ENCODE peak calls at places on chromosomes 12 and 14, in nine cellular contexts. One of them, this sample, is unnamed.

GRCh38 chr14:100303179-100303578 is 3.1 kb downstream of the SLC25A29 start:
- DNase-seq in stomach: no peak
- DNase-seq in activated CD4-positive, alpha-beta T cell treated with anti-CD3 and anti-CD28 coated beads, Interleukin-2, amount 50 U/mL, for 24 hours: no peak
- DNase-seq in erythroblast: peak; percentile 53
- DNase-seq in NCI-H82: peak; percentile 43
- DNase-seq in posterior cingulate gyrus: no peak
- DNase-seq in Caki2: no peak
- DNase-seq in ELF-1: no peak
- DNase-seq in AG08396: peak; percentile 60
- DNase-seq in this sample: no peak

GRCh38 chr12:42960087-42960527 is 370.6 kb upstream of the PRICKLE1 start:
- DNase-seq in activated CD4-positive, alpha-beta T cell treated with anti-CD3 and anti-CD28 coated beads, Interleukin-2, amount 50 U/mL, for 24 hours: no peak
- DNase-seq in NCI-H82: no peak
- DNase-seq in AG08396: no peak
- DNase-seq in stomach: no peak
- DNase-seq in posterior cingulate gyrus: no peak
- DNase-seq in Caki2: peak; percentile 92
- DNase-seq in ELF-1: no peak
- DNase-seq in erythroblast: no peak
- DNase-seq in this sample: no peak

GRCh38 chr12:98154850-98155249 is 360.5 kb upstream of the TMPO start:
- DNase-seq in stomach: no peak
- DNase-seq in activated CD4-positive, alpha-beta T cell treated with anti-CD3 and anti-CD28 coated beads, Interleukin-2, amount 50 U/mL, for 24 hours: no peak
- DNase-seq in ELF-1: peak; percentile 29
- DNase-seq in erythroblast: peak; percentile 2
- DNase-seq in posterior cingulate gyrus: no peak
- DNase-seq in Caki2: no peak
- DNase-seq in NCI-H82: peak; percentile 70
- DNase-seq in AG08396: no peak
- DNase-seq in this sample: no peak

GRCh38 chr12:50507930-50508329 is 3.1 kb downstream of the DIP2B start:
- DNase-seq in erythroblast: no peak
- DNase-seq in stomach: no peak
- DNase-seq in posterior cingulate gyrus: no peak
- DNase-seq in NCI-H82: no peak
- DNase-seq in ELF-1: peak; percentile 31
- DNase-seq in AG08396: no peak
- DNase-seq in Caki2: no peak
- DNase-seq in activated CD4-positive, alpha-beta T cell treated with anti-CD3 and anti-CD28 coated beads, Interleukin-2, amount 50 U/mL, for 24 hours: no peak
- DNase-seq in this sample: no peak

GRCh38 chr14:70907996-70908917 is 998 bp downstream of the PCNX1 start:
- DNase-seq in ELF-1: peak; percentile 75
- DNase-seq in Caki2: peak; percentile 18
- DNase-seq in activated CD4-positive, alpha-beta T cell treated with anti-CD3 and anti-CD28 coated beads, Interleukin-2, amount 50 U/mL, for 24 hours: peak; percentile 49
- DNase-seq in AG08396: peak; percentile 73
- DNase-seq in NCI-H82: peak; percentile 38
- DNase-seq in stomach: peak; percentile 42
- DNase-seq in posterior cingulate gyrus: peak; percentile 85
- DNase-seq in erythroblast: peak; percentile 32
- DNase-seq in this sample: peak; percentile 43

GRCh38 chr14:56131004-56131864 is 13.0 kb downstream of the PELI2 start:
- DNase-seq in Caki2: no peak
- DNase-seq in posterior cingulate gyrus: no peak
- DNase-seq in erythroblast: no peak
- DNase-seq in AG08396: no peak
- DNase-seq in activated CD4-positive, alpha-beta T cell treated with anti-CD3 and anti-CD28 coated beads, Interleukin-2, amount 50 U/mL, for 24 hours: peak; percentile 30
- DNase-seq in ELF-1: no peak
- DNase-seq in stomach: no peak
- DNase-seq in NCI-H82: peak; percentile 97
- DNase-seq in this sample: no peak

GRCh38 chr12:28374556-28374955 is 184.3 kb downstream of the CCDC91 start:
- DNase-seq in activated CD4-positive, alpha-beta T cell treated with anti-CD3 and anti-CD28 coated beads, Interleukin-2, amount 50 U/mL, for 24 hours: no peak
- DNase-seq in AG08396: peak; percentile 5
- DNase-seq in stomach: no peak
- DNase-seq in posterior cingulate gyrus: no peak
- DNase-seq in Caki2: no peak
- DNase-seq in erythroblast: no peak
- DNase-seq in ELF-1: no peak
- DNase-seq in NCI-H82: no peak
- DNase-seq in this sample: no peak

GRCh38 chr14:100677152-100677924 is 49.4 kb upstream of the DLK1 start:
- DNase-seq in Caki2: no peak
- DNase-seq in activated CD4-positive, alpha-beta T cell treated with anti-CD3 and anti-CD28 coated beads, Interleukin-2, amount 50 U/mL, for 24 hours: no peak
- DNase-seq in stomach: no peak
- DNase-seq in AG08396: no peak
- DNase-seq in posterior cingulate gyrus: no peak
- DNase-seq in erythroblast: peak; percentile 69
- DNase-seq in ELF-1: peak; percentile 94
- DNase-seq in NCI-H82: no peak
- DNase-seq in this sample: no peak

GRCh38 chr12:9319842-9320173 is 111.6 kb upstream of the PZP start:
- DNase-seq in posterior cingulate gyrus: no peak
- DNase-seq in activated CD4-positive, alpha-beta T cell treated with anti-CD3 and anti-CD28 coated beads, Interleukin-2, amount 50 U/mL, for 24 hours: no peak
- DNase-seq in stomach: no peak
- DNase-seq in erythroblast: no peak
- DNase-seq in AG08396: no peak
- DNase-seq in ELF-1: no peak
- DNase-seq in NCI-H82: no peak
- DNase-seq in Caki2: peak; percentile 66
- DNase-seq in this sample: no peak

GRCh38 chr12:40107098-40107802 is 1.4 kb upstream of the SLC2A13 start:
- DNase-seq in ELF-1: peak; percentile 75
- DNase-seq in AG08396: peak; percentile 75
- DNase-seq in posterior cingulate gyrus: peak; percentile 94
- DNase-seq in erythroblast: peak; percentile 90
- DNase-seq in stomach: peak; percentile 95
- DNase-seq in Caki2: peak; percentile 68
- DNase-seq in NCI-H82: peak; percentile 93
- DNase-seq in activated CD4-positive, alpha-beta T cell treated with anti-CD3 and anti-CD28 coated beads, Interleukin-2, amount 50 U/mL, for 24 hours: peak; percentile 87
- DNase-seq in this sample: peak; percentile 87

GRCh38 chr14:97976861-97977260 is 1179.7 kb downstream of the VRK1 start:
- DNase-seq in AG08396: no peak
- DNase-seq in Caki2: no peak
- DNase-seq in ELF-1: no peak
- DNase-seq in activated CD4-positive, alpha-beta T cell treated with anti-CD3 and anti-CD28 coated beads, Interleukin-2, amount 50 U/mL, for 24 hours: no peak
- DNase-seq in stomach: no peak
- DNase-seq in posterior cingulate gyrus: no peak
- DNase-seq in erythroblast: no peak
- DNase-seq in NCI-H82: no peak
- DNase-seq in this sample: no peak

GRCh38 chr12:55515696-55516095 is 23.5 kb downstream of the OR6C68 start:
- DNase-seq in NCI-H82: no peak
- DNase-seq in stomach: no peak
- DNase-seq in posterior cingulate gyrus: no peak
- DNase-seq in AG08396: no peak
- DNase-seq in erythroblast: no peak
- DNase-seq in activated CD4-positive, alpha-beta T cell treated with anti-CD3 and anti-CD28 coated beads, Interleukin-2, amount 50 U/mL, for 24 hours: no peak
- DNase-seq in ELF-1: no peak
- DNase-seq in Caki2: no peak
- DNase-seq in this sample: no peak

GRCh38 chr12:114476159-114476558 is 70.2 kb upstream of the TBX5 start:
- DNase-seq in activated CD4-positive, alpha-beta T cell treated with anti-CD3 and anti-CD28 coated beads, Interleukin-2, amount 50 U/mL, for 24 hours: no peak
- DNase-seq in stomach: no peak
- DNase-seq in NCI-H82: peak; percentile 41
- DNase-seq in ELF-1: peak; percentile 13
- DNase-seq in posterior cingulate gyrus: no peak
- DNase-seq in erythroblast: no peak
- DNase-seq in Caki2: peak; percentile 13
- DNase-seq in AG08396: no peak
- DNase-seq in this sample: no peak

GRCh38 chr14:98120831-98121464 is 1151.0 kb downstream of the BCL11B start:
- DNase-seq in stomach: no peak
- DNase-seq in ELF-1: no peak
- DNase-seq in Caki2: no peak
- DNase-seq in activated CD4-positive, alpha-beta T cell treated with anti-CD3 and anti-CD28 coated beads, Interleukin-2, amount 50 U/mL, for 24 hours: no peak
- DNase-seq in posterior cingulate gyrus: no peak
- DNase-seq in NCI-H82: no peak
- DNase-seq in erythroblast: no peak
- DNase-seq in AG08396: no peak
- DNase-seq in this sample: no peak

GRCh38 chr12:103455020-103455763 is 40.6 kb downstream of the C12orf42 start:
- DNase-seq in NCI-H82: no peak
- DNase-seq in posterior cingulate gyrus: no peak
- DNase-seq in ELF-1: no peak
- DNase-seq in activated CD4-positive, alpha-beta T cell treated with anti-CD3 and anti-CD28 coated beads, Interleukin-2, amount 50 U/mL, for 24 hours: no peak
- DNase-seq in Caki2: no peak
- DNase-seq in stomach: no peak
- DNase-seq in AG08396: no peak
- DNase-seq in erythroblast: no peak
- DNase-seq in this sample: no peak

GRCh38 chr12:44193281-44193680 is 357.4 kb downstream of the TMEM117 start:
- DNase-seq in stomach: no peak
- DNase-seq in posterior cingulate gyrus: no peak
- DNase-seq in ELF-1: peak; percentile 5
- DNase-seq in AG08396: no peak
- DNase-seq in erythroblast: no peak
- DNase-seq in NCI-H82: no peak
- DNase-seq in activated CD4-positive, alpha-beta T cell treated with anti-CD3 and anti-CD28 coated beads, Interleukin-2, amount 50 U/mL, for 24 hours: no peak
- DNase-seq in Caki2: no peak
- DNase-seq in this sample: no peak

GRCh38 chr12:38384816-38385491 is 68.4 kb downstream of the ALG10B start:
- DNase-seq in Caki2: peak; percentile 86
- DNase-seq in activated CD4-positive, alpha-beta T cell treated with anti-CD3 and anti-CD28 coated beads, Interleukin-2, amount 50 U/mL, for 24 hours: no peak
- DNase-seq in stomach: no peak
- DNase-seq in posterior cingulate gyrus: peak; percentile 20
- DNase-seq in AG08396: no peak
- DNase-seq in erythroblast: peak; percentile 3
- DNase-seq in ELF-1: peak; percentile 91
- DNase-seq in NCI-H82: peak; percentile 37
- DNase-seq in this sample: no peak

GRCh38 chr12:52181757-52182156 is 10.1 kb downstream of the KRT80 start:
- DNase-seq in Caki2: no peak
- DNase-seq in AG08396: peak; percentile 77
- DNase-seq in activated CD4-positive, alpha-beta T cell treated with anti-CD3 and anti-CD28 coated beads, Interleukin-2, amount 50 U/mL, for 24 hours: no peak
- DNase-seq in erythroblast: no peak
- DNase-seq in ELF-1: peak; percentile 89
- DNase-seq in stomach: no peak
- DNase-seq in posterior cingulate gyrus: no peak
- DNase-seq in NCI-H82: peak; percentile 44
- DNase-seq in this sample: no peak

GRCh38 chr14:24162083-24162482 is 1.0 kb downstream of the IRF9 start:
- DNase-seq in activated CD4-positive, alpha-beta T cell treated with anti-CD3 and anti-CD28 coated beads, Interleukin-2, amount 50 U/mL, for 24 hours: no peak
- DNase-seq in NCI-H82: no peak
- DNase-seq in stomach: no peak
- DNase-seq in ELF-1: no peak
- DNase-seq in AG08396: peak; percentile 57
- DNase-seq in Caki2: no peak
- DNase-seq in erythroblast: peak; percentile 43
- DNase-seq in posterior cingulate gyrus: peak; percentile 70
- DNase-seq in this sample: no peak

GRCh38 chr14:103027451-103027850 is 29.9 kb downstream of the CDC42BPB start:
- DNase-seq in stomach: no peak
- DNase-seq in activated CD4-positive, alpha-beta T cell treated with anti-CD3 and anti-CD28 coated beads, Interleukin-2, amount 50 U/mL, for 24 hours: no peak
- DNase-seq in posterior cingulate gyrus: no peak
- DNase-seq in Caki2: no peak
- DNase-seq in AG08396: no peak
- DNase-seq in erythroblast: no peak
- DNase-seq in ELF-1: no peak
- DNase-seq in NCI-H82: no peak
- DNase-seq in this sample: no peak

GRCh38 chr12:124512667-124513296 is 54.6 kb downstream of the NCOR2 start:
- DNase-seq in erythroblast: peak; percentile 88
- DNase-seq in ELF-1: peak; percentile 93
- DNase-seq in posterior cingulate gyrus: peak; percentile 88
- DNase-seq in AG08396: peak; percentile 86
- DNase-seq in NCI-H82: no peak
- DNase-seq in Caki2: peak; percentile 92
- DNase-seq in activated CD4-positive, alpha-beta T cell treated with anti-CD3 and anti-CD28 coated beads, Interleukin-2, amount 50 U/mL, for 24 hours: no peak
- DNase-seq in stomach: peak; percentile 87
- DNase-seq in this sample: no peak

GRCh38 chr12:108461071-108461670 is 53.9 kb upstream of the FICD start:
- DNase-seq in ELF-1: no peak
- DNase-seq in Caki2: peak; percentile 24
- DNase-seq in AG08396: no peak
- DNase-seq in activated CD4-positive, alpha-beta T cell treated with anti-CD3 and anti-CD28 coated beads, Interleukin-2, amount 50 U/mL, for 24 hours: no peak
- DNase-seq in erythroblast: no peak
- DNase-seq in stomach: no peak
- DNase-seq in posterior cingulate gyrus: no peak
- DNase-seq in NCI-H82: no peak
- DNase-seq in this sample: no peak

GRCh38 chr14:87800216-87800615 is 192.8 kb downstream of the GALC start:
- DNase-seq in stomach: no peak
- DNase-seq in erythroblast: no peak
- DNase-seq in activated CD4-positive, alpha-beta T cell treated with anti-CD3 and anti-CD28 coated beads, Interleukin-2, amount 50 U/mL, for 24 hours: no peak
- DNase-seq in AG08396: no peak
- DNase-seq in posterior cingulate gyrus: no peak
- DNase-seq in NCI-H82: no peak
- DNase-seq in Caki2: no peak
- DNase-seq in ELF-1: no peak
- DNase-seq in this sample: no peak

GRCh38 chr12:67422081-67422480 is 152.9 kb downstream of the CAND1 start:
- DNase-seq in stomach: no peak
- DNase-seq in AG08396: no peak
- DNase-seq in ELF-1: no peak
- DNase-seq in NCI-H82: peak; percentile 73
- DNase-seq in posterior cingulate gyrus: no peak
- DNase-seq in activated CD4-positive, alpha-beta T cell treated with anti-CD3 and anti-CD28 coated beads, Interleukin-2, amount 50 U/mL, for 24 hours: no peak
- DNase-seq in Caki2: no peak
- DNase-seq in erythroblast: no peak
- DNase-seq in this sample: no peak

GRCh38 chr12:88306471-88307069 is 164.5 kb downstream of the TMTC3 start:
- DNase-seq in AG08396: no peak
- DNase-seq in stomach: no peak
- DNase-seq in posterior cingulate gyrus: no peak
- DNase-seq in activated CD4-positive, alpha-beta T cell treated with anti-CD3 and anti-CD28 coated beads, Interleukin-2, amount 50 U/mL, for 24 hours: no peak
- DNase-seq in NCI-H82: no peak
- DNase-seq in ELF-1: no peak
- DNase-seq in erythroblast: no peak
- DNase-seq in Caki2: no peak
- DNase-seq in this sample: no peak

GRCh38 chr12:3114671-3115070 is 37.5 kb downstream of the TSPAN9 start:
- DNase-seq in NCI-H82: no peak
- DNase-seq in activated CD4-positive, alpha-beta T cell treated with anti-CD3 and anti-CD28 coated beads, Interleukin-2, amount 50 U/mL, for 24 hours: no peak
- DNase-seq in AG08396: no peak
- DNase-seq in stomach: no peak
- DNase-seq in ELF-1: no peak
- DNase-seq in posterior cingulate gyrus: no peak
- DNase-seq in Caki2: no peak
- DNase-seq in erythroblast: no peak
- DNase-seq in this sample: no peak

GRCh38 chr14:64761441-64762043 is 57.3 kb downstream of the PLEKHG3 start:
- DNase-seq in posterior cingulate gyrus: no peak
- DNase-seq in stomach: no peak
- DNase-seq in activated CD4-positive, alpha-beta T cell treated with anti-CD3 and anti-CD28 coated beads, Interleukin-2, amount 50 U/mL, for 24 hours: no peak
- DNase-seq in NCI-H82: peak; percentile 22
- DNase-seq in Caki2: no peak
- DNase-seq in ELF-1: no peak
- DNase-seq in AG08396: no peak
- DNase-seq in erythroblast: peak; percentile 80
- DNase-seq in this sample: no peak

GRCh38 chr12:47963340-47964040 is at the start of gene TMEM106C:
- DNase-seq in posterior cingulate gyrus: peak; percentile 96
- DNase-seq in activated CD4-positive, alpha-beta T cell treated with anti-CD3 and anti-CD28 coated beads, Interleukin-2, amount 50 U/mL, for 24 hours: peak; percentile 83
- DNase-seq in AG08396: peak; percentile 100
- DNase-seq in stomach: peak; percentile 94
- DNase-seq in Caki2: peak; percentile 88
- DNase-seq in ELF-1: peak; percentile 99
- DNase-seq in NCI-H82: peak; percentile 97
- DNase-seq in erythroblast: peak; percentile 96
- DNase-seq in this sample: peak; percentile 83

GRCh38 chr12:114884535-114884934 is 200.6 kb upstream of the TBX3 start:
- DNase-seq in ELF-1: no peak
- DNase-seq in AG08396: no peak
- DNase-seq in erythroblast: no peak
- DNase-seq in stomach: no peak
- DNase-seq in Caki2: no peak
- DNase-seq in posterior cingulate gyrus: no peak
- DNase-seq in NCI-H82: no peak
- DNase-seq in activated CD4-positive, alpha-beta T cell treated with anti-CD3 and anti-CD28 coated beads, Interleukin-2, amount 50 U/mL, for 24 hours: no peak
- DNase-seq in this sample: no peak

GRCh38 chr14:100640481-100641273 is 53.5 kb upstream of the BEGAIN start:
- DNase-seq in stomach: peak; percentile 37
- DNase-seq in Caki2: no peak
- DNase-seq in erythroblast: no peak
- DNase-seq in activated CD4-positive, alpha-beta T cell treated with anti-CD3 and anti-CD28 coated beads, Interleukin-2, amount 50 U/mL, for 24 hours: peak; percentile 59
- DNase-seq in AG08396: no peak
- DNase-seq in posterior cingulate gyrus: peak; percentile 12
- DNase-seq in ELF-1: no peak
- DNase-seq in NCI-H82: no peak
- DNase-seq in this sample: peak; percentile 41

GRCh38 chr12:119245904-119246494 is 67.3 kb downstream of the HSPB8 start:
- DNase-seq in erythroblast: no peak
- DNase-seq in activated CD4-positive, alpha-beta T cell treated with anti-CD3 and anti-CD28 coated beads, Interleukin-2, amount 50 U/mL, for 24 hours: no peak
- DNase-seq in Caki2: no peak
- DNase-seq in ELF-1: no peak
- DNase-seq in posterior cingulate gyrus: no peak
- DNase-seq in NCI-H82: no peak
- DNase-seq in AG08396: no peak
- DNase-seq in stomach: no peak
- DNase-seq in this sample: no peak